ENCODE peak calls at places on chromosomes 6 and 20, in five cellular contexts. K is mesothelial cell of epicardium, C is NCI-H1092 treated with DMSO at 0.1 percent for 48 hours, N is osteocyte, I is AG04450. P is an unnamed sample.

GRCh38 chr6:109454483-109455160 is 950 bp downstream of the MICAL1 start:
- DNase-seq in K (no peak), C (peak; percentile 69), N (peak; percentile 81), I (no peak), P (no peak)

GRCh38 chr6:21710908-21711627 is 117.5 kb downstream of the SOX4 start:
- DNase-seq in K (no peak), C (no peak), N (no peak), I (no peak), P (no peak)

GRCh38 chr20:7031222-7031621 is 263.7 kb downstream of the BMP2 start:
- DNase-seq in K (no peak), C (no peak), N (no peak), I (no peak), P (no peak)

GRCh38 chr6:152225231-152225934 is 411.8 kb downstream of the SYNE1 start:
- DNase-seq in K (no peak), C (no peak), N (no peak), I (peak; percentile 34), P (no peak)

GRCh38 chr20:53804920-53805894 is 211.6 kb upstream of the ZNF217 start:
- DNase-seq in K (no peak), C (no peak), N (no peak), I (no peak), P (no peak)

GRCh38 chr20:44911264-44911921 is 1.5 kb downstream of the PABPC1L start:
- DNase-seq in K (no peak), C (no peak), N (no peak), I (no peak), P (no peak)

GRCh38 chr6:169227116-169227515 is 26.5 kb downstream of the THBS2 start:
- DNase-seq in K (no peak), C (no peak), N (peak; percentile 59), I (no peak), P (no peak)

GRCh38 chr6:92271101-92271500 is 1148.3 kb downstream of the EPHA7 start:
- DNase-seq in K (no peak), C (no peak), N (no peak), I (no peak), P (no peak)

GRCh38 chr6:41191569-41191968 is 9.4 kb downstream of the TREML2 start:
- DNase-seq in K (no peak), C (no peak), N (peak; percentile 82), I (no peak), P (no peak)

GRCh38 chr6:139327038-139327437 is 35.2 kb upstream of the TXLNB start:
- DNase-seq in K (no peak), C (no peak), N (no peak), I (no peak), P (no peak)

GRCh38 chr6:126548301-126548700 is 208.4 kb downstream of the CENPW start:
- DNase-seq in K (no peak), C (no peak), N (no peak), I (no peak), P (no peak)

GRCh38 chr6:82842721-82843120 is 222.9 kb downstream of the UBE3D start:
- DNase-seq in K (no peak), C (no peak), N (no peak), I (peak; percentile 23), P (peak; percentile 39)

GRCh38 chr6:151858294-151858693 is 50.8 kb downstream of the ESR1 start:
- DNase-seq in K (no peak), C (no peak), N (no peak), I (no peak), P (no peak)

GRCh38 chr6:30913721-30914075 is 340 bp upstream of the VARS2 start:
- DNase-seq in K (no peak), C (no peak), N (no peak), I (no peak), P (no peak)